ENCODE peak calls at places on chromosomes 13 and 19, in seven cellular contexts. O is PC-3, G is hepatocyte, P is neural progenitor cell, L is H9, H is GM12878, U is astrocyte. V is an unnamed sample. For H3K4me1, the result is how much of the 10 kb centered on the place peaks cover.

GRCh38 chr13:27379694-27380596 is 44.5 kb upstream of the GTF3A start:
- DNase-seq in O (peak), G (peak), P (peak), L (peak), H (no peak), U (no peak), V (peak)

GRCh38 chr19:20077791-20078463 is at the start of gene ZNF90:
- DNase-seq in O (no peak), G (peak), P (peak), L (peak), H (peak), U (peak), V (peak)

GRCh38 chr19:44988896-44989563 is 12.2 kb upstream of the RELB start:
- DNase-seq in O (peak), G (peak), P (peak), L (peak), H (no peak), U (peak), V (peak)

GRCh38 chr13:105336706-105337582 is 1198.5 kb downstream of the EFNB2 start:
- DNase-seq in O (no peak), G (no peak), P (no peak), L (no peak), H (no peak), U (peak), V (no peak)

GRCh38 chr19:7293795-7294570 is at the start of gene INSR:
- DNase-seq in O (peak), G (peak), P (peak), L (peak), H (peak), U (peak), V (peak)

GRCh38 chr19:36573948-36574726 is 1.0 kb upstream of the ZNF529 start:
- DNase-seq in O (peak), G (peak), P (no peak), L (no peak), H (no peak), U (peak), V (no peak)

GRCh38 chr19:12939292-12939606 is 840 bp downstream of the CALR start:
- DNase-seq in O (peak), G (no peak), P (peak), L (no peak), H (no peak), U (peak), V (no peak)

GRCh38 chr19:48152552-48152951 is 17.6 kb downstream of the LIG1 start:
- DNase-seq in O (peak), G (peak), P (peak), L (peak), H (no peak), U (peak), V (peak)

GRCh38 chr13:111862836-111863815 is 203.8 kb upstream of the SOX1 start:
- DNase-seq in O (no peak), G (no peak), P (no peak), L (no peak), H (no peak), U (no peak), V (no peak)

GRCh38 chr13:60112771-60113170 is 51.0 kb downstream of the DIAPH3 start:
- DNase-seq in O (no peak), G (no peak), P (no peak), L (no peak), H (no peak), U (peak), V (no peak)

GRCh38 chr13:98798849-98799645 is 46.6 kb upstream of the SLC15A1 start:
- DNase-seq in O (no peak), G (no peak), P (no peak), L (no peak), H (no peak), U (peak), V (no peak)

GRCh38 chr13:44364601-44365000 is 9.0 kb upstream of the SERP2 start:
- DNase-seq in O (peak), G (no peak), P (peak), L (no peak), H (no peak), U (peak), V (peak)

GRCh38 chr13:23610187-23610576 is 40.0 kb downstream of the TNFRSF19 start:
- DNase-seq in O (peak), G (no peak), P (no peak), L (no peak), H (no peak), U (peak), V (no peak)

GRCh38 chr19:11247391-11247790 is 8.0 kb downstream of the ANGPTL8 start:
- DNase-seq in O (no peak), G (peak), P (no peak), L (no peak), H (no peak), U (no peak), V (no peak)

GRCh38 chr19:21569497-21569870 is 64.1 kb downstream of the ZNF429 start:
- DNase-seq in O (no peak), G (no peak), P (no peak), L (no peak), H (no peak), U (peak), V (no peak)

GRCh38 chr13:97263160-97263559 is 41.0 kb downstream of the MBNL2 start:
- DNase-seq in O (no peak), G (no peak), P (no peak), L (no peak), H (no peak), U (no peak), V (no peak)

GRCh38 chr13:20462533-20462915 is 63.1 kb downstream of the CRYL1 start:
- DNase-seq in O (no peak), G (no peak), P (no peak), L (no peak), H (no peak), U (no peak), V (no peak)

GRCh38 chr13:93248627-93249047 is 22.0 kb downstream of the GPC6 start:
- DNase-seq in O (peak), G (peak), P (peak), L (peak), H (no peak), U (peak), V (peak)

GRCh38 chr13:51976423-51976822 is 34.8 kb downstream of the ATP7B start:
- DNase-seq in O (peak), G (no peak), P (no peak), L (no peak), H (no peak), U (no peak), V (no peak)

GRCh38 chr13:81872581-81872980 is 1531.7 kb upstream of the SPRY2 start:
- DNase-seq in O (peak), G (peak), P (peak), L (peak), H (no peak), U (no peak), V (peak)

GRCh38 chr19:40433391-40434216 is 7.8 kb upstream of the SERTAD1 start:
- DNase-seq in O (peak), G (peak), P (peak), L (peak), H (no peak), U (peak), V (peak)

GRCh38 chr19:14482112-14482941 is 7.2 kb upstream of the PTGER1 start:
- DNase-seq in O (no peak), G (no peak), P (no peak), L (no peak), H (no peak), U (no peak), V (no peak)

GRCh38 chr19:27846944-27847343 is 1366.0 kb downstream of the UQCRFS1 start:
- DNase-seq in O (no peak), G (no peak), P (no peak), L (no peak), H (no peak), U (no peak), V (no peak)

GRCh38 chr13:54945978-54946377 is 1917.4 kb downstream of the OLFM4 start:
- DNase-seq in O (no peak), G (no peak), P (peak), L (no peak), H (no peak), U (no peak), V (no peak)

GRCh38 chr13:109971006-109971744 is 184.8 kb upstream of the IRS2 start:
- DNase-seq in O (no peak), G (no peak), P (no peak), L (no peak), H (no peak), U (no peak), V (no peak)

GRCh38 chr13:37648604-37649003 is 50.0 kb upstream of the POSTN start:
- DNase-seq in O (peak), G (no peak), P (no peak), L (no peak), H (no peak), U (peak), V (no peak)

GRCh38 chr19:48619692-48620565 is 623 bp downstream of the SPHK2 start:
- DNase-seq in O (no peak), G (peak), P (no peak), L (peak), H (no peak), U (no peak), V (no peak)

GRCh38 chr19:50569938-50570540 is 1.8 kb upstream of the LRRC4B start:
- DNase-seq in O (no peak), G (no peak), P (no peak), L (no peak), H (no peak), U (no peak), V (no peak)

GRCh38 chr19:4910594-4911273 is 1.4 kb downstream of the UHRF1 start:
- DNase-seq in O (peak), G (no peak), P (peak), L (no peak), H (no peak), U (peak), V (no peak)

GRCh38 chr13:29513002-29513980 is 82.2 kb downstream of the SLC7A1 start:
- DNase-seq in O (peak), G (no peak), P (no peak), L (no peak), H (no peak), U (no peak), V (no peak)

GRCh38 chr19:17606786-17607185 is 51.3 kb downstream of the COLGALT1 start:
- DNase-seq in O (no peak), G (no peak), P (peak), L (peak), H (no peak), U (no peak), V (no peak)
- H2AFZ ChIP-seq in O (no peak), G (no peak), P (peak), L (no peak), H (peak), U (no peak), V (no peak)

DNA sequence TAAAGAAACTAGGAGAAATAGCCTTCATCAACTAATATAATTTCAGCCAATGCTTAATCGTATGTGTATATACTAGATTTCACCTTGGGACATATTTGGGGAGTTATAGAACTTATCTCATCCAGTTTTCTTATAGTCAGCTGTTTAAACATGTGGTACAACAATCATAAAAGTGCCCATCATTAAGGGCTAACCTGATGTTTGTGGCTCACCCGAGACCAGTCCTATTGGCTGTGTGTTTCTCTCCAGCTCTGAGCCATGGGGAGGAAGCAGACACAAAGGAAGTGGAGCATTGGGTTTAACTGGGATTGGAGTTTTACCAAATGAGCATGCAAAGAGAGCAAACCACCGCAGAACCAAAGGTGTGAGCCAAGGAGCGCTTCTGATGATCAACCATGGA is 114.3 kb upstream of the KLF12 start:
- DNase-seq in O (no peak), G (no peak), P (no peak), L (no peak), H (no peak), U (no peak), V (no peak)
- H3K4me1 ChIP-seq in O (under half), G (under half), P (under half), L (under half), H (under half), U (under half), V (under half)

GRCh38 chr19:54172764-54173699 is at the start of gene TMC4:
- DNase-seq in O (peak), G (peak), P (no peak), L (peak), H (no peak), U (no peak), V (no peak)

GRCh38 chr19:54168174-54168917 is 4.6 kb downstream of the TMC4 start:
- DNase-seq in O (peak), G (peak), P (peak), L (peak), H (no peak), U (peak), V (peak)

GRCh38 chr19:54169149-54169731 is 3.7 kb downstream of the TMC4 start:
- DNase-seq in O (no peak), G (no peak), P (no peak), L (no peak), H (no peak), U (no peak), V (no peak)

GRCh38 chr19:54173951-54174817 is 1.2 kb upstream of the TMC4 start:
- DNase-seq in O (peak), G (no peak), P (no peak), L (peak), H (no peak), U (no peak), V (no peak)

DNA sequence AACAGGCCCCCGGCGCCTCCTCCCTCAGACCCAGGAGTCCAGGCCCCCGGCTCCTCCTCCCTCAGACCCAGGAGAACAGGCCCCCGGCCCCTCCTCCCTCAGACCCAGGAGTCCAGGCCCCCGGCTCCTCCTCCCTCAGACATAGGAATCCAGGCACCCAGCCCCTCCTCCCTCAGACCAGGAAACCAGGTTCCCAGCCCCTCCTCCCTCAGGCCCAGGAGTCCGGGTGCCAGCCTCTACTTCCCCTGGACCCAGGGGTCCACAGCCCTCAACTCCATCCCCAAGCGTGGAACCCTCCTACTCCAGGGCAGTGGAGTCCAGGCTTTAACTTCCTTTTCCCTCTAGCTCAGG is 572 bp downstream of the TMC4 start:
- DNase-seq in O (peak), G (peak), P (no peak), L (no peak), H (no peak), U (no peak), V (no peak)
- H2AFZ ChIP-seq in O (peak), G (no peak), P (no peak), L (no peak), H (no peak), U (no peak), V (no peak)

GRCh38 chr19:1290245-1290698 is 4.6 kb downstream of the EFNA2 start:
- DNase-seq in O (no peak), G (no peak), P (no peak), L (no peak), H (no peak), U (no peak), V (no peak)
- H3K4me1 ChIP-seq in O (under half), G (under half), P (under half), L (under half), H (under half), U (under half), V (under half)